ENCODE peak calls at places on chromosomes 1 and 21, in four cellular contexts. X is cardiac muscle cell, J is IMR-90, Q is neural progenitor cell. P is an unnamed sample.

GRCh38 chr1:228737613-228738012 is 2.3 kb downstream of the RHOU start:
- DNase-seq in X (no peak), J (no peak), Q (no peak), P (no peak)

GRCh38 chr1:157310401-157310800 is 172.2 kb upstream of the ETV3 start:
- DNase-seq in X (no peak), J (no peak), Q (peak; percentile 33), P (no peak)

GRCh38 chr1:226912587-226913176 is 27.4 kb upstream of the COQ8A start:
- DNase-seq in X (peak; percentile 78), J (peak; percentile 6), Q (peak; percentile 73), P (peak; percentile 25)

GRCh38 chr1:182242641-182243040 is 148.9 kb downstream of the GLUL start:
- DNase-seq in X (no peak), J (no peak), Q (no peak), P (no peak)

GRCh38 chr1:103953386-103953785 is 203.7 kb downstream of the AMY1C start:
- DNase-seq in X (no peak), J (no peak), Q (no peak), P (no peak)

GRCh38 chr1:234281826-234282489 is 91.3 kb upstream of the COA6 start:
- DNase-seq in X (peak; percentile 15), J (no peak), Q (peak; percentile 55), P (peak; percentile 54)

GRCh38 chr1:57672741-57673140 is 248.9 kb upstream of the DAB1 start:
- DNase-seq in X (no peak), J (no peak), Q (no peak), P (no peak)

GRCh38 chr1:57017717-57018116 is 51.9 kb upstream of the C8B start:
- DNase-seq in X (no peak), J (no peak), Q (peak; percentile 36), P (peak; percentile 48)

GRCh38 chr21:33518899-33519298 is 23.0 kb downstream of the GART start:
- DNase-seq in X (no peak), J (no peak), Q (no peak), P (no peak)

GRCh38 chr1:13759072-13759471 is 59.1 kb downstream of the PRDM2 start:
- DNase-seq in X (no peak), J (no peak), Q (no peak), P (no peak)

GRCh38 chr21:46540087-46540710 is 64.7 kb downstream of the S100B start:
- DNase-seq in X (peak; percentile 11), J (no peak), Q (no peak), P (no peak)

GRCh38 chr21:19198801-19199200 is 795.2 kb upstream of the TMPRSS15 start:
- DNase-seq in X (no peak), J (no peak), Q (no peak), P (no peak)

GRCh38 chr21:43343095-43343991 is 83.6 kb downstream of the SIK1 start:
- DNase-seq in X (no peak), J (no peak), Q (no peak), P (no peak)

GRCh38 chr1:32507021-32507420 is 32.2 kb upstream of the ZBTB8A start:
- DNase-seq in X (no peak), J (no peak), Q (no peak), P (no peak)

GRCh38 chr1:6688001-6688400 is 13.6 kb downstream of the DNAJC11 start:
- DNase-seq in X (no peak), J (peak; percentile 60), Q (no peak), P (no peak)

GRCh38 chr1:80836505-80836904 is 964.2 kb upstream of the ADGRL2 start:
- DNase-seq in X (no peak), J (no peak), Q (no peak), P (no peak)

GRCh38 chr1:97726386-97726785 is 194.4 kb downstream of the DPYD start:
- DNase-seq in X (no peak), J (peak; percentile 24), Q (no peak), P (no peak)

GRCh38 chr1:85202092-85202863 is 1.5 kb upstream of the SYDE2 start:
- DNase-seq in X (no peak), J (no peak), Q (no peak), P (no peak)

GRCh38 chr1:73948021-73948420 is 250.0 kb downstream of the LRRIQ3 start:
- DNase-seq in X (no peak), J (no peak), Q (no peak), P (peak; percentile 6)

GRCh38 chr1:245590726-245591125 is 435.9 kb downstream of the KIF26B start:
- DNase-seq in X (no peak), J (peak; percentile 36), Q (no peak), P (no peak)

GRCh38 chr21:37095821-37096220 is 22.8 kb downstream of the TTC3 start:
- DNase-seq in X (no peak), J (no peak), Q (peak; percentile 50), P (no peak)

GRCh38 chr1:31374511-31375196 is 1.8 kb upstream of the FABP3 start:
- DNase-seq in X (no peak), J (peak; percentile 67), Q (no peak), P (no peak)

GRCh38 chr1:198637157-198637556 is 1.7 kb upstream of the PTPRC start:
- DNase-seq in X (no peak), J (no peak), Q (no peak), P (no peak)

GRCh38 chr1:187051618-187052232 is 223.0 kb downstream of the PLA2G4A start:
- DNase-seq in X (peak; percentile 56), J (peak; percentile 58), Q (peak; percentile 54), P (peak; percentile 66)

GRCh38 chr1:109927908-109928307 is 17.3 kb downstream of the CSF1 start:
- DNase-seq in X (no peak), J (peak; percentile 76), Q (no peak), P (no peak)

GRCh38 chr1:200917291-200917817 is 22.7 kb downstream of the INAVA start:
- DNase-seq in X (peak; percentile 81), J (no peak), Q (peak; percentile 25), P (peak; percentile 37)

GRCh38 chr1:94090761-94091160 is 30.2 kb downstream of the ABCA4 start:
- DNase-seq in X (no peak), J (no peak), Q (no peak), P (no peak)

GRCh38 chr1:166730299-166730888 is 108.9 kb upstream of the POGK start:
- DNase-seq in X (no peak), J (no peak), Q (no peak), P (peak; percentile 2)

GRCh38 chr1:56240400-56240799 is 339.0 kb downstream of the PLPP3 start:
- DNase-seq in X (no peak), J (no peak), Q (no peak), P (no peak)

GRCh38 chr1:88935522-88936222 is 44.3 kb upstream of the GTF2B start:
- DNase-seq in X (peak; percentile 55), J (peak; percentile 52), Q (peak; percentile 50), P (peak; percentile 59)

GRCh38 chr1:202198360-202198711 is 4.7 kb downstream of the LGR6 start:
- DNase-seq in X (no peak), J (no peak), Q (no peak), P (no peak)
- H3K27ac ChIP-seq in X (no peak overlapping the region), J (no peak overlapping the region), Q (no peak overlapping the region), P (no peak overlapping the region)

DNA sequence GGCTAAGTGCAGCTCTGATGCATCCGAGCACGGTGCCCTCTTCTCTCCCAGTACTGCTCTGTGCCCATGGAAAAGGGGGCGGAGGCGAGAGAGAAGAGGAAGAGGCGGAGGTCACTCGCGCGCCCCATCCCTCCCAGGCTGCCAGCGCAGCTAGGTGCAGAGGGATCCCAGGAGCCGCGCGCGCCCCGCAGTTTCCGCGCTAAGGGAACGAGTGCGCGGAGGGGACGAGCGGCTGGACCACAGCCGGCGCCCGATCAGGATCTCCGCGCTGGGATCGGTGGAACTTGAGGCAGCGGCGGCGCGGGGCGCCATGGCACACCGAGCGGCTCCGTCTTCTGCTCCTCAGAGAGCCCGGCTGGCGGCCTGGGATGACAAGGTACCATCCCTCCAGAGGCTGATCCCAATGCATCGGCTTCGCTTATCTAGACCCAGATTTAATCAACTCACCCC is at the start of gene PTGFR:
- DNase-seq in X (peak; percentile 55), J (peak; percentile 36), Q (peak; percentile 69), P (peak; percentile 61)
- H3K27ac ChIP-seq in X (no peak within 1 kb of the TSS), J (peak within 1 kb of the TSS; percentile 47), Q (no peak within 1 kb of the TSS), P (no peak within 1 kb of the TSS)

DNA sequence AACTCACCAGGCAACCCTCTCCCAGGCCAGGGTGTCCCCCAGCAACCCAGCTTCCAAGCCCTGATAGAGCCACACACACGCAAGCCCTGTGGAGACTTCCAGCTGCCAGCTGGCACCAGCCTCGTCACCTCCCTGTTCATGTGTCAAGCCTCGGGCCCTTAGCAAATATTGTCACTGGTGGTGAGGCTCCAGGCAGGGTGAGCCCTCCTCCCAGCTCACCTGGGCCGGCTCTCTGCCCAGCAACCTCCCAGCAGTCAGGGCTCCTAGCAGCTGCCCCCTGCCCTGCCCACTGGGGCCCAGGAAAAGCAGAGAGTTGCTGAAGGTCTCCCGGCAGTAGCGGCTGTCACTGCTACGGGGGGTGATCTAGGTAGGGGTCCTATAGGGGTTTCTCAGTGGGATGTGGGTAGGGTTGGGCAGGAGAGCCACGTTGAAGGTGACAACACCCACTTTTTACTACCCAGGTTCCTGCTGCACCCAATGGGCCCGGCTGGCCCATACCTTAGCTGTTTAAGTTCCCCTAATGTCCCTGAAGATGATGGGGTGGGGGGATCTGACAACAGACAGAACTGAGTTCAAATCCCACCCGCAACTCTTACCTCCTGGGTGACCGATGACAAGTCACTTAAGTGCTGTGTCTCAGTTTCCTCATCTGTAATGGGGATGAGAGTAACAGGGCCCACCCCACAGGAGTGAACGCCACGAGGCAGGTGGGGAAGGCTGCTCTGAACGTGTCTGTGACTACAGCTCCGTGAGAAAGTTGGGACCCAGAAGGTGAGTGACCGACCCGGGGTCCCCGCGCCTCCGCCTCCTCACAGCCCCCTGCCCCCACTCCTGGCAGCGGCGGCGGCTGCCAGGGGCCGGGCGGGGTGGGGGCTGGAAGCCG is 678 bp downstream of the TTC39A start:
- DNase-seq in X (no peak), J (no peak), Q (no peak), P (no peak)
- H3K27ac ChIP-seq in X (no peak overlapping the region), J (no peak overlapping the region), Q (no peak overlapping the region), P (no peak overlapping the region)

DNA sequence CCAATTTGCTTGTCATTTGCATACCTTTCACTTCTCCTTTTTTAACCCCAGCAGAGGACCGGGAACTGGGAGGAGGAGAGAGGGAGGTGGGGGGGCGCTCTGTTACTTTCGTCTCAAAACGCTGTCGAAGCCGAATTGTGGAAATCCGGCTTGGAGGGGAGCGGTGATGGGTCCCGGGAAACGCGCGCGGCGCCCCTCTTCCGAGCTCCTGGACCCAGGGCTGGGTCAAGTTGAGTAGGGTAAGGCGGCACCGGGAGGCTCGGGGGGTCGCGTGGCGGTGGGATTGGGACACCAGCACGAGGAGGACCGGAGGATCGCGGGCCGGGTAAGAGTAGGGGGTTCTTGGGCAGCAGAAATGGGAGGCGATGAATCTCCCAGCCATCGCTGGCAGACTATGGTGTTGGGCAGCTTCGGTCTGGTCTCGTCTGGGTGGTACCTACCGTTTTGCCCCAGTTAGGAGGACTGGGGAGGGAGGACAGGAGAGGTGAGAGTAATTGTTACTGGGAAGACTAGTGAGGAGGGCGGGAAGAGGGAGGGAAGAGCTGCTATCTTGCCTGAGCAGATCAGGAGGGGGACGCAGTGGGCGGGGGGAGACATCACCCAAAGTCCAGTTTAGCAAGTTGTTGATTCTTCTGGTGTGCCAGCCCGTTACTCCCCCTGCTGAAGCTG is 1.4 kb downstream of the PROX1 start:
- DNase-seq in X (peak; percentile 48), J (no peak), Q (peak; percentile 58), P (no peak)
- H3K27ac ChIP-seq in X (peak overlapping the region; percentile 84), J (no peak overlapping the region), Q (no peak overlapping the region), P (no peak overlapping the region)

GRCh38 chr1:15758537-15758936 is at the start of gene FBLIM1:
- DNase-seq in X (peak; percentile 83), J (no peak), Q (peak; percentile 72), P (no peak)
- H3K27ac ChIP-seq in X (peak within 1 kb of the TSS; percentile 87), J (peak within 1 kb of the TSS; percentile 91), Q (no peak within 1 kb of the TSS), P (peak within 1 kb of the TSS; percentile 83)

GRCh38 chr1:197620660-197621273 is 154.5 kb downstream of the DENND1B start:
- DNase-seq in X (no peak), J (no peak), Q (no peak), P (no peak)
- H3K27ac ChIP-seq in X (no peak overlapping the region), J (no peak overlapping the region), Q (no peak overlapping the region), P (no peak overlapping the region)

GRCh38 chr1:236747311-236747956 is 47.7 kb upstream of the MTR start:
- DNase-seq in X (no peak), J (no peak), Q (no peak), P (no peak)
- H3K27ac ChIP-seq in X (peak overlapping the region; percentile 31), J (no peak overlapping the region), Q (no peak overlapping the region), P (no peak overlapping the region)

P was measured in A673.